ENCODE peak calls at places on chromosomes 3 and 15, in five cellular contexts. N, L, H, M and G are unnamed samples. For H3K27me3, the result is how much of the 10 kb centered on the place peaks cover.

GRCh38 chr15:78065284-78065872 is 12.1 kb downstream of the TBC1D2B start:
- DNase-seq in N (peak), L (peak), H (peak), M (peak), G (peak)

GRCh38 chr15:62360286-62360685 is 195.2 kb upstream of the C2CD4B start:
- DNase-seq in N (peak), L (no peak), H (no peak), M (no peak), G (peak)

GRCh38 chr3:111827871-111828270 is 31.2 kb upstream of the PHLDB2 start:
- DNase-seq in N (no peak), L (no peak), H (no peak), M (no peak), G (peak)

GRCh38 chr15:88513195-88513594 is 33.3 kb downstream of the DET1 start:
- DNase-seq in N (peak), L (peak), H (peak), M (no peak), G (no peak)

GRCh38 chr3:148962513-148962912 is 28.8 kb upstream of the GYG1 start:
- DNase-seq in N (peak), L (peak), H (peak), M (no peak), G (peak)

GRCh38 chr3:197949191-197949766 is 711 bp upstream of the RPL35A start:
- DNase-seq in N (no peak), L (no peak), H (no peak), M (no peak), G (no peak)

GRCh38 chr3:70040386-70040785 is 40.9 kb downstream of the SAMMSON start:
- DNase-seq in N (no peak), L (no peak), H (no peak), M (no peak), G (no peak)

GRCh38 chr3:14532691-14533456 is 7.3 kb downstream of the GRIP2 start:
- DNase-seq in N (no peak), L (no peak), H (no peak), M (peak), G (no peak)

GRCh38 chr15:90388462-90389182 is 580 bp downstream of the IQGAP1 start:
- DNase-seq in N (peak), L (peak), H (peak), M (peak), G (peak)

GRCh38 chr15:35141743-35142356 is 56.8 kb upstream of the NANOGP8 start:
- DNase-seq in N (no peak), L (no peak), H (peak), M (no peak), G (no peak)

GRCh38 chr15:64883997-64884511 is 27.6 kb upstream of the ANKDD1A start:
- DNase-seq in N (peak), L (peak), H (peak), M (peak), G (peak)

GRCh38 chr15:44712108-44713005 is 1.0 kb downstream of the B2M start:
- DNase-seq in N (peak), L (peak), H (peak), M (peak), G (peak)

GRCh38 chr3:34237946-34238345 is 439.5 kb downstream of the PDCD6IP start:
- DNase-seq in N (no peak), L (no peak), H (no peak), M (no peak), G (no peak)

GRCh38 chr3:117874028-117874765 is 1160.4 kb downstream of the IGSF11 start:
- DNase-seq in N (no peak), L (peak), H (peak), M (no peak), G (peak)

GRCh38 chr3:71191031-71191482 is 392.5 kb downstream of the FOXP1 start:
- DNase-seq in N (no peak), L (no peak), H (peak), M (no peak), G (no peak)

GRCh38 chr3:114242947-114243346 is 5.6 kb upstream of the ZNF80 start:
- DNase-seq in N (no peak), L (no peak), H (no peak), M (no peak), G (no peak)

GRCh38 chr3:61146010-61146569 is 105.2 kb downstream of the FHIT start:
- DNase-seq in N (no peak), L (no peak), H (no peak), M (no peak), G (no peak)

GRCh38 chr3:107431048-107431297 is 53.7 kb downstream of the CCDC54 start:
- DNase-seq in N (peak), L (peak), H (peak), M (no peak), G (peak)

GRCh38 chr3:103690536-103690935 is 1255.7 kb downstream of the ZPLD1 start:
- DNase-seq in N (no peak), L (no peak), H (no peak), M (no peak), G (peak)

GRCh38 chr3:112304611-112305010 is 10.6 kb upstream of the SLC9C1 start:
- DNase-seq in N (no peak), L (no peak), H (no peak), M (no peak), G (no peak)

GRCh38 chr3:161371441-161372320 is at the start of gene SPTSSB:
- DNase-seq in N (peak), L (peak), H (peak), M (peak), G (peak)

GRCh38 chr15:80578206-80578595 is 116.9 kb upstream of the ABHD17C start:
- DNase-seq in N (no peak), L (no peak), H (no peak), M (no peak), G (no peak)

GRCh38 chr3:111715911-111716523 is 120.9 kb upstream of the ZBED2 start:
- DNase-seq in N (peak), L (peak), H (peak), M (peak), G (peak)

GRCh38 chr3:194683431-194683830 is 2.3 kb upstream of the FAM43A start:
- DNase-seq in N (no peak), L (no peak), H (no peak), M (no peak), G (no peak)

GRCh38 chr15:64521201-64521600 is 60.8 kb downstream of the ZNF609 start:
- DNase-seq in N (no peak), L (peak), H (no peak), M (no peak), G (peak)

GRCh38 chr15:77904436-77904821 is 173.1 kb downstream of the TBC1D2B start:
- DNase-seq in N (no peak), L (no peak), H (no peak), M (no peak), G (no peak)

GRCh38 chr3:130846181-130846580 is 47.7 kb upstream of the ATP2C1 start:
- DNase-seq in N (no peak), L (no peak), H (no peak), M (no peak), G (no peak)
- H3K27me3 ChIP-seq in N (under half), L (under half), H (under half), M (under half), G (under half)

DNA sequence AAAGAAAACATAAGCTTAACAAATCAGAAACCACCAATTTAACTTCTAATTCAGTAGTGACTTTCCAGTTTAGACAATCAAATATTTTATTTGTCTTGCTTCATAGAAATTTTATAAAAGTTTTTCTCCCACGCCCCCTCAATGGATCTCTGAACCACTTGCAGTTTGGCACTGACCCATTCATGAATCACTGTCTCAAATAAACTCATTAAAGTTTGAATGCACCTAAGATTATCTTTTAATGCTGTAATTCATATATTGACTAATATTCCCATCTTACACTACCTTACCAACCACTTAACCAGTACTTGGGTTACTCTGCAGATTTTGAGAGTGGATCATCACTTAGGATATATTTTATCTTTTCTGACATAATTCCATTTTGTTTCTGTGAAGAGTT is 880.2 kb downstream of the OTOL1 start:
- DNase-seq in N (no peak), L (no peak), H (no peak), M (no peak), G (no peak)
- H3K27ac ChIP-seq in N (no peak), L (no peak), H (no peak), M (no peak), G (no peak)

DNA sequence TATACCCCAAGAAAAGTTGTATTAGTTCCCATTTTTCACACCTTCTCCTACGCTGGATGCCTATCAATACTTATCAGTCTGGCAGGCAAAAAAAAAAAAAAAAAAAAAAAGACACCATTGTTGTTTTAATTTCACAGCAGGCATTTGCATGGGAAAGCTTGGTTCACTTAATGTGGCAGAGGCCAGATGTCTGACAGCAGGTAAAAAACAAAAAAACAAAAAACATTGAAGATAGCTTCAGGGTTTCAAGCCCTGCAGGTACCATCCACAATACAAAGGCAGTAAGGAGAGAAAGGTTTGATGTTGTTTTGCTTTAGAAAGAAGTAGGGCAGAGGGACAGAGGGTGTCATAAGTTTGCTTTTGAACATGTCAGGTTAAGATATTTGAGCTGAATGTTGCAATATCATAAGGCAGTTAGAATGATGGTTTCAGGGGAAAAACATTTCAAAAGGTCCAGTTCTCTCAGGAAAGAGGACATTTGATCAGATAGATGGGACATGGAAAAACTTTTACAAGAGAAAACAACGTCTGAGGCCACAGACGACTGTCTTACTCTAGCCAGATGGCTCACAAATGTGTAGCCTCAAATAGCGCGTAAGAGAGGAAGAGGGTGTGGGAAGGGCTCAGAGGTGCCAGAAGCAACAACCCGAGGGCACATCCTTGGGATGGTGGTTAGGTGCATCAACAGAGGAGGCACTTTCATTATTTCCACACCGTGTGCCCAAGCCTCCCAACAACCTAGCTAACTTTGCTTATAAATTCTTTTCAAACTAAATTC is 25.7 kb downstream of the PCOLCE2 start:
- DNase-seq in N (no peak), L (no peak), H (no peak), M (no peak), G (no peak)
- H3K4me3 ChIP-seq in N (no peak), L (no peak), H (peak), M (no peak), G (no peak)

GRCh38 chr15:99673118-99673517 is 60.1 kb downstream of the LYSMD4 start:
- DNase-seq in N (no peak), L (no peak), H (no peak), M (no peak), G (no peak)

GRCh38 chr15:99682455-99682854 is 50.8 kb downstream of the LYSMD4 start:
- DNase-seq in N (no peak), L (peak), H (peak), M (no peak), G (peak)

GRCh38 chr15:99674279-99674678 is 59.0 kb downstream of the LYSMD4 start:
- DNase-seq in N (no peak), L (no peak), H (no peak), M (no peak), G (no peak)

GRCh38 chr15:99683000-99683670 is 50.1 kb downstream of the LYSMD4 start:
- DNase-seq in N (no peak), L (peak), H (peak), M (no peak), G (no peak)

DNA sequence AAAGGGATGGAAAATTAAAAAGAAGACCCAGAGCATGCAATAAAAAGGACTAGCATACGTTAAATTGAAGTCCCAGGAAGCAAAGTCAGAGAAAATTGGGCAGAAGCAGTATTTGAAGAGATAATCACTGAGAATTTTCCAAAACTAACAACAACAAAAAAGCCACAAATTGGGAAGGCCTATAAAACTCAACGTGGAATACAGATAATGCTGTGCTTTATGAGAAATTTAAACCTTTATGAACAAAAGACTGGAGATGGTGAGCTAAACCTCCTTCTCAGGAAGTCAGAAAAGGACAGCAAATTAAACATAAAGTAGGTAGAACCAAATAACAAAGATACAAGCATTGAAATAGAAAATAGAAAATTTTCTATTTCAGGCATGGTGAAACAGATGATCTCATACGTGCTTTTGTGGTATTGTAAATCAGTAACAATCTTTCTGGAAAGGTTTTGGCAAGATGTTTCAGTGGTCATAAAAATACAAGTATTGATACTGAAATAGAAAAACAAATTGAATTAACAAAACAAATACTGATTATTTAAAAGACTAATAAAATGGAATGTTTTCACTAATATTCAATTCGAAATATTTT is 55.6 kb downstream of the LYSMD4 start:
- DNase-seq in N (no peak), L (no peak), H (no peak), M (no peak), G (no peak)
- H3K27me3 ChIP-seq in N (under half), L (under half), H (under half), M (under half), G (under half)